ENCODE peak calls at places on chromosomes 11 and 22, in four cellular contexts. H, B, R and E are unnamed samples.

GRCh38 chr11:94184362-94184761 is 55.7 kb downstream of the PANX1 start:
- DNase-seq in B (no peak), R (no peak), H (no peak), E (no peak)

GRCh38 chr11:64305075-64305690 is at the start of gene ESRRA:
- DNase-seq in B (peak), R (peak), H (peak), E (peak)

GRCh38 chr11:57440744-57441414 is 14.0 kb upstream of the SLC43A3 start:
- DNase-seq in H (no peak), R (no peak), B (no peak), E (no peak)

GRCh38 chr11:1544536-1544935 is 27.5 kb downstream of the DUSP8 start:
- DNase-seq in B (no peak), H (no peak), R (no peak), E (no peak)

GRCh38 chr22:23113067-23113846 is 28.5 kb downstream of the RSPH14 start:
- DNase-seq in H (peak), R (peak), B (no peak), E (no peak)

GRCh38 chr22:23591203-23591791 is 11.2 kb upstream of the IGLL1 start:
- DNase-seq in H (peak), R (peak), B (no peak), E (peak)

GRCh38 chr22:42939941-42940653 is 74.9 kb downstream of the PACSIN2 start:
- DNase-seq in R (no peak), H (no peak), B (no peak), E (no peak)

GRCh38 chr11:17381156-17381555 is 7.3 kb downstream of the KCNJ11 start:
- DNase-seq in R (no peak), H (no peak), B (no peak), E (no peak)

GRCh38 chr11:71214553-71215371 is 37.6 kb downstream of the SHANK2 start:
- DNase-seq in B (no peak), R (no peak), H (no peak), E (no peak)

GRCh38 chr22:21764038-21764804 is 28.6 kb upstream of the YPEL1 start:
- DNase-seq in R (no peak), H (no peak), B (no peak), E (no peak)

GRCh38 chr11:63841554-63841953 is 2.6 kb downstream of the MARK2 start:
- DNase-seq in R (no peak), H (no peak), B (no peak), E (no peak)

GRCh38 chr11:17541330-17541885 is 2.8 kb downstream of the USH1C start:
- DNase-seq in B (no peak), H (no peak), R (no peak), E (no peak)

GRCh38 chr22:39474351-39474991 is 17.7 kb downstream of the MGAT3 start:
- DNase-seq in B (no peak), R (peak), H (peak), E (peak)

GRCh38 chr11:73156114-73156513 is 14.0 kb upstream of the FCHSD2 start:
- DNase-seq in H (no peak), R (no peak), B (no peak), E (no peak)

GRCh38 chr11:134530826-134531225 is 118.8 kb upstream of the B3GAT1 start:
- DNase-seq in R (no peak), H (no peak), B (no peak), E (no peak)

GRCh38 chr11:100731471-100731870 is 44.4 kb downstream of the ARHGAP42 start:
- DNase-seq in H (no peak), R (no peak), B (no peak), E (no peak)

GRCh38 chr11:10858505-10859360 is 880 bp upstream of the ZBED5 start:
- DNase-seq in H (peak), B (peak), R (peak), E (no peak)

GRCh38 chr11:133386262-133386661 is 146.0 kb downstream of the OPCML start:
- DNase-seq in B (no peak), R (no peak), H (peak), E (no peak)

GRCh38 chr11:111734383-111735261 is 31.6 kb downstream of the PPP2R1B start:
- DNase-seq in B (no peak), H (peak), R (no peak), E (no peak)

GRCh38 chr22:20979243-20979809 is 2.8 kb upstream of the LZTR1 start:
- DNase-seq in H (peak), R (peak), B (no peak), E (peak)

GRCh38 chr11:111627591-111627990 is 25.3 kb downstream of the SIK2 start:
- DNase-seq in R (no peak), B (no peak), H (no peak), E (no peak)

GRCh38 chr11:35292290-35292689 is 127.1 kb downstream of the SLC1A2 start:
- DNase-seq in R (no peak), B (no peak), H (peak), E (no peak)

GRCh38 chr11:35288817-35289541 is 130.4 kb downstream of the SLC1A2 start:
- DNase-seq in B (no peak), R (no peak), H (no peak), E (no peak)

GRCh38 chr11:35293034-35293433 is 126.3 kb downstream of the SLC1A2 start:
- DNase-seq in R (no peak), H (no peak), B (no peak), E (no peak)

GRCh38 chr11:35289821-35290220 is 129.5 kb downstream of the SLC1A2 start:
- DNase-seq in R (no peak), B (no peak), H (no peak), E (no peak)

GRCh38 chr11:35290876-35291275 is 128.5 kb downstream of the SLC1A2 start:
- DNase-seq in H (no peak), B (no peak), R (no peak), E (no peak)
- TF ChIP-seq NRF1 in H (no peak), B (no peak), R (no peak), E (no peak)

GRCh38 chr11:67288452-67289225 is 464 bp upstream of the ANKRD13D start:
- DNase-seq in R (peak), B (peak), H (peak), E (no peak)
- TF ChIP-seq NRF1 in R (peak), B (peak), H (peak), E (peak)

GRCh38 chr11:47078751-47079524 is 97.7 kb downstream of the ARFGAP2 start:
- DNase-seq in R (no peak), H (no peak), B (no peak), E (no peak)
- TF ChIP-seq NRF1 in R (no peak), H (no peak), B (no peak), E (no peak)

GRCh38 chr11:14954581-14954980 is 17.6 kb downstream of the CALCA start:
- DNase-seq in R (no peak), H (no peak), B (no peak), E (no peak)
- TF ChIP-seq NRF1 in R (no peak), H (no peak), B (no peak), E (no peak)

GRCh38 chr11:5247479-5248192 is 2.0 kb downstream of the HBG1 start:
- DNase-seq in B (no peak), H (no peak), R (no peak), E (no peak)

GRCh38 chr11:5246772-5247478 is 2.7 kb downstream of the HBG1 start:
- DNase-seq in B (no peak), H (no peak), R (no peak), E (no peak)

GRCh38 chr11:5252280-5253265 is 2.0 kb downstream of the HBG2 start:
- DNase-seq in B (no peak), R (no peak), H (no peak), E (no peak)

GRCh38 chr11:5251746-5252145 is 2.1 kb upstream of the HBG1 start:
- DNase-seq in B (no peak), H (no peak), R (no peak), E (no peak)

GRCh38 chr11:5250777-5251176 is 1.1 kb upstream of the HBG1 start:
- DNase-seq in H (no peak), R (no peak), B (no peak), E (no peak)
- TF ChIP-seq NRF1 in H (no peak), R (no peak), B (no peak), E (no peak)

GRCh38 chr11:69880803-69881445 is 61.7 kb upstream of the FGF3 start:
- DNase-seq in R (no peak), H (no peak), B (no peak), E (no peak)

GRCh38 chr11:69878927-69879733 is 59.9 kb upstream of the FGF3 start:
- DNase-seq in H (peak), B (no peak), R (no peak), E (no peak)

GRCh38 chr11:69879734-69880005 is 60.5 kb upstream of the FGF3 start:
- DNase-seq in H (peak), R (no peak), B (no peak), E (peak)

GRCh38 chr11:69881467-69882269 is 62.5 kb upstream of the FGF3 start:
- DNase-seq in B (no peak), H (no peak), R (peak), E (peak)

DNA sequence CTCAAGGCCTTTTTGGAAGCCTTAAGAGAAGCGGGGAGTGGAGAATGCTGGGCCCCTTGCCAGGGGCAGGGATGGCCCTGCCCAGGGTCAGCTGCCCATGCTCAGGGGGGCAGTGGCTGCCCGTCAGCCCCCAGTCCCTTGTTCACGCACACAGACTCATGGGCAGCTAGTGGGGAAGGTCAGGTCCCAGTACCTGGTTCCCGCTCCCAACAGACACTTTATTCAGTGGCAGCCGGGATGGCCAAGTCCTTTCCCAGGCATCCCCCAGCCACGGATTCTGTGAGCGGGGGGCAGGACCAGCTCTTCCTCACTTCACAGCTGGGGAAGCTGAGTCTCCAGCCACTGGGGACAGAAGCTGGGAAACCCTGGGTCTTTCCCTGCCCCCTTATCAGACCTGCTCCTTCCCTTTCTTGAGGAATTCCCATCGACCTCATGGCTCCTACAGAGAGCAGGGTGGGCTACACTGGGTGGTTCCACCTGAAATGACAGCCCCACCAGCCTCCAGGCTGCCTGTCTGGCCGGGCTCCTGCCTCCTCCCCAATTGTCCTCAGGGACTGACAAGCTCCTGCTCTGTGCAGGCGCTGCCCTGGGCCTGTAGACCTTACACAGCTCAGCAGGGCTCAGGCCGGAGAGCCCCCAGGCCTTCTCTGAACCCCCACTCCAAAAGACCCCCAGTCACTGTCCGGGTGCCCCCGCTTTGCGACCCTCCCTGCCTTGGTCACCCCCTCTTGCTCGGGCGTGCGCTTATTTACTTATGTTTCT is 61.0 kb upstream of the FGF3 start:
- DNase-seq in R (no peak), H (no peak), B (no peak), E (no peak)
- TF ChIP-seq NRF1 in R (no peak), H (no peak), B (no peak), E (no peak)

GRCh38 chr11:97620012-97620411 is 1230.2 kb downstream of the JRKL start:
- DNase-seq in H (no peak), B (no peak), R (no peak), E (no peak)
- TF ChIP-seq NRF1 in H (no peak), B (no peak), R (no peak), E (no peak)